ENCODE peak calls at places on chromosomes 13 and 19, in five cellular contexts. One of them, this sample, is unnamed.

GRCh38 chr19:47719047-47719885 is 6.0 kb downstream of the EHD2 start:
- DNase-seq in aorta: peak
- DNase-seq in MCF 10A: peak
- DNase-seq in kidney glomerular epithelial cell: peak
- DNase-seq in IMR-90: peak
- DNase-seq in this sample: peak

GRCh38 chr19:11624064-11624463 is 26.8 kb downstream of the ZNF627 start:
- DNase-seq in aorta: no peak
- DNase-seq in MCF 10A: peak
- DNase-seq in kidney glomerular epithelial cell: peak
- DNase-seq in IMR-90: peak
- DNase-seq in this sample: peak

GRCh38 chr13:51494151-51494550 is 41.3 kb upstream of the INTS6 start:
- DNase-seq in aorta: no peak
- DNase-seq in MCF 10A: no peak
- DNase-seq in kidney glomerular epithelial cell: peak
- DNase-seq in IMR-90: peak
- DNase-seq in this sample: no peak

GRCh38 chr13:51083706-51084105 is 27.4 kb downstream of the C13orf42 start:
- DNase-seq in aorta: peak
- DNase-seq in MCF 10A: no peak
- DNase-seq in kidney glomerular epithelial cell: no peak
- DNase-seq in IMR-90: no peak
- DNase-seq in this sample: no peak

GRCh38 chr19:47742636-47743035 is 2.7 kb upstream of the NOP53 start:
- DNase-seq in aorta: peak
- DNase-seq in MCF 10A: no peak
- DNase-seq in kidney glomerular epithelial cell: no peak
- DNase-seq in IMR-90: no peak
- DNase-seq in this sample: no peak

GRCh38 chr19:20611866-20612265 is 46.3 kb upstream of the ZNF737 start:
- DNase-seq in aorta: no peak
- DNase-seq in MCF 10A: no peak
- DNase-seq in kidney glomerular epithelial cell: no peak
- DNase-seq in IMR-90: no peak
- DNase-seq in this sample: no peak

GRCh38 chr13:112783135-112783945 is 93.5 kb downstream of the ATP11A start:
- DNase-seq in aorta: peak
- DNase-seq in MCF 10A: no peak
- DNase-seq in kidney glomerular epithelial cell: no peak
- DNase-seq in IMR-90: peak
- DNase-seq in this sample: no peak

GRCh38 chr19:17466487-17466850 is 3.9 kb upstream of the SLC27A1 start:
- DNase-seq in aorta: no peak
- DNase-seq in MCF 10A: no peak
- DNase-seq in kidney glomerular epithelial cell: no peak
- DNase-seq in IMR-90: no peak
- DNase-seq in this sample: no peak

GRCh38 chr19:5018224-5019015 is 49.5 kb downstream of the KDM4B start:
- DNase-seq in aorta: no peak
- DNase-seq in MCF 10A: no peak
- DNase-seq in kidney glomerular epithelial cell: no peak
- DNase-seq in IMR-90: peak
- DNase-seq in this sample: no peak

GRCh38 chr19:5645409-5645808 is 22.5 kb downstream of the SAFB start:
- DNase-seq in aorta: peak
- DNase-seq in MCF 10A: no peak
- DNase-seq in kidney glomerular epithelial cell: no peak
- DNase-seq in IMR-90: no peak
- DNase-seq in this sample: no peak

GRCh38 chr13:45356966-45357689 is 16.1 kb upstream of the TPT1 start:
- DNase-seq in aorta: peak
- DNase-seq in MCF 10A: no peak
- DNase-seq in kidney glomerular epithelial cell: no peak
- DNase-seq in IMR-90: no peak
- DNase-seq in this sample: no peak

GRCh38 chr19:51564791-51565190 is 6.3 kb upstream of the ZNF175 start:
- DNase-seq in aorta: no peak
- DNase-seq in MCF 10A: no peak
- DNase-seq in kidney glomerular epithelial cell: no peak
- DNase-seq in IMR-90: no peak
- DNase-seq in this sample: no peak

GRCh38 chr19:47152632-47153031 is 22.0 kb downstream of the SAE1 start:
- DNase-seq in aorta: no peak
- DNase-seq in MCF 10A: no peak
- DNase-seq in kidney glomerular epithelial cell: no peak
- DNase-seq in IMR-90: peak
- DNase-seq in this sample: no peak

GRCh38 chr13:101065314-101065713 is 351.0 kb downstream of the NALCN start:
- DNase-seq in aorta: no peak
- DNase-seq in MCF 10A: no peak
- DNase-seq in kidney glomerular epithelial cell: no peak
- DNase-seq in IMR-90: no peak
- DNase-seq in this sample: no peak

GRCh38 chr13:63201493-63201892 is 1785.8 kb upstream of the PCDH20 start:
- DNase-seq in aorta: no peak
- DNase-seq in MCF 10A: no peak
- DNase-seq in kidney glomerular epithelial cell: no peak
- DNase-seq in IMR-90: no peak
- DNase-seq in this sample: no peak

GRCh38 chr13:109840201-109840892 is 54.0 kb upstream of the IRS2 start:
- DNase-seq in aorta: no peak
- DNase-seq in MCF 10A: peak
- DNase-seq in kidney glomerular epithelial cell: peak
- DNase-seq in IMR-90: peak
- DNase-seq in this sample: no peak

GRCh38 chr13:99086869-99087129 is 108.9 kb upstream of the DOCK9 start:
- DNase-seq in aorta: no peak
- DNase-seq in MCF 10A: no peak
- DNase-seq in kidney glomerular epithelial cell: no peak
- DNase-seq in IMR-90: no peak
- DNase-seq in this sample: no peak

GRCh38 chr19:18418725-18419194 is 438 bp upstream of the SSBP4 start:
- DNase-seq in aorta: peak
- DNase-seq in MCF 10A: no peak
- DNase-seq in kidney glomerular epithelial cell: no peak
- DNase-seq in IMR-90: no peak
- DNase-seq in this sample: no peak

GRCh38 chr19:10552596-10553053 is 8.9 kb downstream of the ATG4D start:
- DNase-seq in aorta: no peak
- DNase-seq in MCF 10A: peak
- DNase-seq in kidney glomerular epithelial cell: no peak
- DNase-seq in IMR-90: no peak
- DNase-seq in this sample: no peak

GRCh38 chr13:32850311-32851052 is 165.7 kb upstream of the KL start:
- DNase-seq in aorta: no peak
- DNase-seq in MCF 10A: no peak
- DNase-seq in kidney glomerular epithelial cell: no peak
- DNase-seq in IMR-90: no peak
- DNase-seq in this sample: no peak

GRCh38 chr19:4594199-4594598 is 34.7 kb upstream of the SEMA6B start:
- DNase-seq in aorta: no peak
- DNase-seq in MCF 10A: no peak
- DNase-seq in kidney glomerular epithelial cell: no peak
- DNase-seq in IMR-90: peak
- DNase-seq in this sample: no peak

GRCh38 chr19:33698576-33699435 is 77.1 kb downstream of the CHST8 start:
- DNase-seq in aorta: peak
- DNase-seq in MCF 10A: no peak
- DNase-seq in kidney glomerular epithelial cell: no peak
- DNase-seq in IMR-90: no peak
- DNase-seq in this sample: no peak

GRCh38 chr13:99605417-99606321 is 104.4 kb downstream of the TM9SF2 start:
- DNase-seq in aorta: peak
- DNase-seq in MCF 10A: peak
- DNase-seq in kidney glomerular epithelial cell: peak
- DNase-seq in IMR-90: no peak
- DNase-seq in this sample: peak

GRCh38 chr13:73984949-73985691 is 149.1 kb downstream of the KLF12 start:
- DNase-seq in aorta: no peak
- DNase-seq in MCF 10A: no peak
- DNase-seq in kidney glomerular epithelial cell: no peak
- DNase-seq in IMR-90: no peak
- DNase-seq in this sample: no peak

GRCh38 chr13:53124568-53125094 is 96.0 kb downstream of the OLFM4 start:
- DNase-seq in aorta: no peak
- DNase-seq in MCF 10A: no peak
- DNase-seq in kidney glomerular epithelial cell: no peak
- DNase-seq in IMR-90: no peak
- DNase-seq in this sample: no peak

GRCh38 chr19:11261431-11261901 is 858 bp downstream of the DOCK6 start:
- DNase-seq in aorta: no peak
- DNase-seq in MCF 10A: no peak
- DNase-seq in kidney glomerular epithelial cell: no peak
- DNase-seq in IMR-90: no peak
- DNase-seq in this sample: no peak

GRCh38 chr13:65892859-65893258 is 1337.3 kb downstream of the PCDH9 start:
- DNase-seq in aorta: no peak
- DNase-seq in MCF 10A: no peak
- DNase-seq in kidney glomerular epithelial cell: no peak
- DNase-seq in IMR-90: peak
- DNase-seq in this sample: no peak

GRCh38 chr13:59587030-59587429 is 576.7 kb downstream of the DIAPH3 start:
- DNase-seq in aorta: no peak
- DNase-seq in MCF 10A: no peak
- DNase-seq in kidney glomerular epithelial cell: no peak
- DNase-seq in IMR-90: no peak
- DNase-seq in this sample: no peak

GRCh38 chr19:1211494-1212234 is 6.1 kb downstream of the STK11 start:
- DNase-seq in aorta: no peak
- DNase-seq in MCF 10A: peak
- DNase-seq in kidney glomerular epithelial cell: no peak
- DNase-seq in IMR-90: no peak
- DNase-seq in this sample: no peak

GRCh38 chr13:101942038-101942437 is 459.8 kb downstream of the FGF14 start:
- DNase-seq in aorta: no peak
- DNase-seq in MCF 10A: peak
- DNase-seq in kidney glomerular epithelial cell: peak
- DNase-seq in IMR-90: peak
- DNase-seq in this sample: peak

GRCh38 chr19:50716178-50717025 is 3.2 kb downstream of the SHANK1 start:
- DNase-seq in aorta: no peak
- DNase-seq in MCF 10A: no peak
- DNase-seq in kidney glomerular epithelial cell: no peak
- DNase-seq in IMR-90: no peak
- DNase-seq in this sample: no peak

GRCh38 chr19:34173145-34173956 is 1.0 kb downstream of the LSM14A start:
- DNase-seq in aorta: no peak
- DNase-seq in MCF 10A: peak
- DNase-seq in kidney glomerular epithelial cell: peak
- DNase-seq in IMR-90: peak
- DNase-seq in this sample: peak

GRCh38 chr13:107258599-107259187 is 690.8 kb upstream of the ARGLU1 start:
- DNase-seq in aorta: no peak
- DNase-seq in MCF 10A: peak
- DNase-seq in kidney glomerular epithelial cell: no peak
- DNase-seq in IMR-90: peak
- DNase-seq in this sample: no peak

This sample was measured in HepG2.